ENCODE peak calls at places on chromosomes 6 and 20, in four cellular contexts. One of them, this sample, is unnamed.

GRCh38 chr20:40564997-40565680 is 123.9 kb downstream of the MAFB start:
- DNase-seq in upper lobe of left lung: no peak
- DNase-seq in suprapubic skin: no peak
- DNase-seq in transverse colon: no peak
- DNase-seq in this sample: no peak

GRCh38 chr6:166436195-166437139 is 53.7 kb upstream of the MPC1 start:
- DNase-seq in upper lobe of left lung: no peak
- DNase-seq in suprapubic skin: no peak
- DNase-seq in transverse colon: no peak
- DNase-seq in this sample: peak

GRCh38 chr6:149169761-149170359 is 147.7 kb upstream of the TAB2 start:
- DNase-seq in upper lobe of left lung: no peak
- DNase-seq in suprapubic skin: no peak
- DNase-seq in transverse colon: no peak
- DNase-seq in this sample: no peak

GRCh38 chr6:114024746-114025145 is 53.8 kb upstream of the HDAC2 start:
- DNase-seq in upper lobe of left lung: no peak
- DNase-seq in suprapubic skin: no peak
- DNase-seq in transverse colon: no peak
- DNase-seq in this sample: no peak

GRCh38 chr6:41963371-41963770 is 21.8 kb upstream of the CCND3 start:
- DNase-seq in upper lobe of left lung: peak
- DNase-seq in suprapubic skin: no peak
- DNase-seq in transverse colon: no peak
- DNase-seq in this sample: peak

GRCh38 chr20:62804021-62804631 is 509 bp upstream of the OGFR start:
- DNase-seq in upper lobe of left lung: no peak
- DNase-seq in suprapubic skin: no peak
- DNase-seq in transverse colon: no peak
- DNase-seq in this sample: no peak

GRCh38 chr6:83429857-83430605 is 820 bp downstream of the ME1 start:
- DNase-seq in upper lobe of left lung: peak
- DNase-seq in suprapubic skin: no peak
- DNase-seq in transverse colon: peak
- DNase-seq in this sample: no peak

GRCh38 chr6:134442073-134442472 is 124.2 kb upstream of the SGK1 start:
- DNase-seq in upper lobe of left lung: no peak
- DNase-seq in suprapubic skin: no peak
- DNase-seq in transverse colon: no peak
- DNase-seq in this sample: no peak

GRCh38 chr20:60206259-60206658 is 248.0 kb downstream of the CDH26 start:
- DNase-seq in upper lobe of left lung: no peak
- DNase-seq in suprapubic skin: no peak
- DNase-seq in transverse colon: no peak
- DNase-seq in this sample: no peak

GRCh38 chr6:166556871-166557322 is 29.6 kb downstream of the RAMACL start:
- DNase-seq in upper lobe of left lung: peak
- DNase-seq in suprapubic skin: peak
- DNase-seq in transverse colon: peak
- DNase-seq in this sample: peak

GRCh38 chr6:112196290-112196689 is 58.1 kb downstream of the LAMA4 start:
- DNase-seq in upper lobe of left lung: no peak
- DNase-seq in suprapubic skin: no peak
- DNase-seq in transverse colon: no peak
- DNase-seq in this sample: no peak

GRCh38 chr6:65649392-65649791 is 57.6 kb downstream of the EYS start:
- DNase-seq in upper lobe of left lung: no peak
- DNase-seq in suprapubic skin: no peak
- DNase-seq in transverse colon: no peak
- DNase-seq in this sample: no peak

GRCh38 chr20:49562341-49563014 is 5.5 kb downstream of the PTGIS start:
- DNase-seq in upper lobe of left lung: peak
- DNase-seq in suprapubic skin: peak
- DNase-seq in transverse colon: peak
- DNase-seq in this sample: peak

GRCh38 chr6:39714802-39715201 is 10.4 kb downstream of the KIF6 start:
- DNase-seq in upper lobe of left lung: no peak
- DNase-seq in suprapubic skin: no peak
- DNase-seq in transverse colon: no peak
- DNase-seq in this sample: no peak

GRCh38 chr6:114227944-114228343 is 114.9 kb downstream of the HS3ST5 start:
- DNase-seq in upper lobe of left lung: no peak
- DNase-seq in suprapubic skin: no peak
- DNase-seq in transverse colon: no peak
- DNase-seq in this sample: no peak

GRCh38 chr6:109271622-109272021 is 110.6 kb downstream of the CD164 start:
- DNase-seq in upper lobe of left lung: no peak
- DNase-seq in suprapubic skin: no peak
- DNase-seq in transverse colon: no peak
- DNase-seq in this sample: no peak

GRCh38 chr6:21885532-21886089 is 292.1 kb downstream of the SOX4 start:
- DNase-seq in upper lobe of left lung: no peak
- DNase-seq in suprapubic skin: no peak
- DNase-seq in transverse colon: no peak
- DNase-seq in this sample: peak

GRCh38 chr6:131949909-131950766 is 1.0 kb downstream of the CCN2 start:
- DNase-seq in upper lobe of left lung: peak
- DNase-seq in suprapubic skin: peak
- DNase-seq in transverse colon: peak
- DNase-seq in this sample: peak

GRCh38 chr20:16945619-16946018 is 197.5 kb downstream of the OTOR start:
- DNase-seq in upper lobe of left lung: no peak
- DNase-seq in suprapubic skin: no peak
- DNase-seq in transverse colon: no peak
- DNase-seq in this sample: no peak

GRCh38 chr6:1190361-1190760 is 121.5 kb upstream of the FOXQ1 start:
- DNase-seq in upper lobe of left lung: no peak
- DNase-seq in suprapubic skin: no peak
- DNase-seq in transverse colon: no peak
- DNase-seq in this sample: no peak

GRCh38 chr6:36224918-36225461 is 28.4 kb downstream of the BRPF3 start:
- DNase-seq in upper lobe of left lung: no peak
- DNase-seq in suprapubic skin: no peak
- DNase-seq in transverse colon: no peak
- DNase-seq in this sample: no peak

GRCh38 chr6:82006027-82006738 is 241.4 kb downstream of the IBTK start:
- DNase-seq in upper lobe of left lung: peak
- DNase-seq in suprapubic skin: no peak
- DNase-seq in transverse colon: peak
- DNase-seq in this sample: no peak

GRCh38 chr20:61744691-61745396 is 320.8 kb downstream of the TAF4 start:
- DNase-seq in upper lobe of left lung: no peak
- DNase-seq in suprapubic skin: no peak
- DNase-seq in transverse colon: no peak
- DNase-seq in this sample: no peak

GRCh38 chr20:61748376-61748775 is 317.3 kb downstream of the TAF4 start:
- DNase-seq in upper lobe of left lung: no peak
- DNase-seq in suprapubic skin: no peak
- DNase-seq in transverse colon: no peak
- DNase-seq in this sample: no peak

GRCh38 chr20:61745397-61746146 is 320.1 kb downstream of the TAF4 start:
- DNase-seq in upper lobe of left lung: no peak
- DNase-seq in suprapubic skin: no peak
- DNase-seq in transverse colon: no peak
- DNase-seq in this sample: no peak

GRCh38 chr20:61746781-61747180 is 318.9 kb downstream of the TAF4 start:
- DNase-seq in upper lobe of left lung: no peak
- DNase-seq in suprapubic skin: no peak
- DNase-seq in transverse colon: no peak
- DNase-seq in this sample: no peak

GRCh38 chr20:61746147-61746646 is 319.5 kb downstream of the TAF4 start:
- DNase-seq in upper lobe of left lung: no peak
- DNase-seq in suprapubic skin: no peak
- DNase-seq in transverse colon: no peak
- DNase-seq in this sample: no peak
- H3K4me3 ChIP-seq in upper lobe of left lung: no peak
- H3K4me3 ChIP-seq in suprapubic skin: no peak
- H3K4me3 ChIP-seq in transverse colon: no peak
- H3K4me3 ChIP-seq in this sample: no peak

GRCh38 chr6:31826793-31827285 is 699 bp upstream of the HSPA1B start:
- DNase-seq in upper lobe of left lung: peak
- DNase-seq in suprapubic skin: peak
- DNase-seq in transverse colon: peak
- DNase-seq in this sample: peak
- TF ChIP-seq POLR2A in upper lobe of left lung: peak
- TF ChIP-seq POLR2A in suprapubic skin: no peak
- TF ChIP-seq POLR2A in transverse colon: peak
- TF ChIP-seq POLR2A in this sample: no peak

DNA sequence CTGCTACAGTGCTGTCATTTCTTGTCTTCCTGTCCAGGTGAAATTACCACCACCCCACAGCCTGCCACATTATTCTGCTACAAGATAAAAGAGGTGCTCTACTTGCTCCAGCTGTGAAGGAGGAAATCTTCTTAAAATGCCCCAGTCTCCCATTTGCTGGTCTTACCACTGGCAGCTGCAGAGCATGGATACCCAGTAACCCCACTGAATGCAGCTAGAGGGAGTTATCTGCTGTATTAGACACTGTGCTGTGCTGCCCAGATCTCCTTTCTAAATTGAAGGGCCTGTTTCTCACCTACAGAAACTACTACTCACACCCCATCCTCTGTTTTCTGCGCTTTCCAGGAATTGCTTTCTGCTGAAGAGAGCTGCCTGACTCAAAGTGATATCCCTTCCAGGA is 517.8 kb downstream of the PKHD1 start:
- DNase-seq in upper lobe of left lung: no peak
- DNase-seq in suprapubic skin: no peak
- DNase-seq in transverse colon: no peak
- DNase-seq in this sample: no peak
- TF ChIP-seq CTCF in upper lobe of left lung: no peak
- TF ChIP-seq CTCF in suprapubic skin: no peak
- TF ChIP-seq CTCF in transverse colon: no peak
- TF ChIP-seq CTCF in this sample: no peak

GRCh38 chr20:53422039-53422438 is 171.6 kb downstream of the ZNF217 start:
- DNase-seq in upper lobe of left lung: no peak
- DNase-seq in suprapubic skin: no peak
- DNase-seq in transverse colon: no peak
- DNase-seq in this sample: no peak

GRCh38 chr20:53423587-53424146 is 170.0 kb downstream of the ZNF217 start:
- DNase-seq in upper lobe of left lung: no peak
- DNase-seq in suprapubic skin: no peak
- DNase-seq in transverse colon: no peak
- DNase-seq in this sample: no peak

GRCh38 chr20:53425930-53426329 is 167.7 kb downstream of the ZNF217 start:
- DNase-seq in upper lobe of left lung: no peak
- DNase-seq in suprapubic skin: no peak
- DNase-seq in transverse colon: no peak
- DNase-seq in this sample: no peak

GRCh38 chr20:53427951-53428350 is 165.7 kb downstream of the ZNF217 start:
- DNase-seq in upper lobe of left lung: no peak
- DNase-seq in suprapubic skin: no peak
- DNase-seq in transverse colon: no peak
- DNase-seq in this sample: no peak

GRCh38 chr20:53425481-53425880 is 168.2 kb downstream of the ZNF217 start:
- DNase-seq in upper lobe of left lung: no peak
- DNase-seq in suprapubic skin: no peak
- DNase-seq in transverse colon: no peak
- DNase-seq in this sample: no peak
- H3K4me3 ChIP-seq in upper lobe of left lung: no peak
- H3K4me3 ChIP-seq in suprapubic skin: no peak
- H3K4me3 ChIP-seq in transverse colon: no peak
- H3K4me3 ChIP-seq in this sample: no peak

GRCh38 chr20:61324906-61325305 is 72.8 kb downstream of the CDH4 start:
- DNase-seq in upper lobe of left lung: no peak
- DNase-seq in suprapubic skin: no peak
- DNase-seq in transverse colon: no peak
- DNase-seq in this sample: no peak
- TF ChIP-seq POLR2A in upper lobe of left lung: no peak
- TF ChIP-seq POLR2A in suprapubic skin: no peak
- TF ChIP-seq POLR2A in transverse colon: no peak
- TF ChIP-seq POLR2A in this sample: no peak

DNA sequence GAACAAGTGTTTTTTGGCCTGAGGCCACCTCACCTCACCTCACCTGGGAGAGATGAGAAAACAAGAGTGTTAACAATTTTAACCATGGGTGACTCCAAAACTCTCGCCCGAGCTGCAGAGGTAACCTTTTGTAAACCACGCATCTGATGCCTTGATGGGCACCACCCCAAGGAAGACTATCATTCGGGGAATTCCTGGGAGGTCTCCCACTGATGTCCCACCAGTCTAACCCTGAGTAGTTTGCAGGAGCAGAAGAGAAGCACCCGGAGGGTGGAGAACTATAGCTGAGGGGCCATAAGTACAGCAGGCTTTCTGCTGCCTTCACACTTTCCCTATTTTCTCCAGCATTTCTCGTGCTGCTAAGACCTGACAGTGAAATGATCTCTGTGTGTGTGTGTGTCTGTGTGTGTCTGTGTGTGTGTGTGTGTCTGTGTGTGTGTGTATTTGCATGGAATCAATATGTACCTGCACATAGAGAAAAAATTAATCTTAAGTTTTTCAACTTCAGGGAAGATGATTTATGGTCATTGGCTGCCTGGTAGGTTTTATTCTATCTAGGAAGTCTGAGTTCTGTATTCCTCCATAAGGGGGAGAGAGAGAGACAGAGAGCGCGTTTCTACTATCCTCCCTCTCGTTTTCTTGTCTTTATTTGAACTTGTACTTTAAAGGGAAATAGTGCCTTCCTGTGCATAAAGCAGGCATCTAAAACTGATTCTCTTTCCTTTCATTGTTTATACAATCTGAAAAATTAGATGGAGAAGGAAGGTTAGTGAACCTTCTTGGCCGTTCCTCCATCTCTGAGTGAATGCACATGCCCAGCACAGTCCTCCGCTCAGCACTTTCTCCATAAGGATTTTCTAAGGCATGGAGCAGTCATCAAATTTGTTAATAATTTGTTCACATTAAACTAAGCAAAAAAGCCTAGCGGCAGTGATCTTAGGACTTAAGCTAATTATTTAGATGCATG is 75.9 kb downstream of the CAP2 start:
- DNase-seq in upper lobe of left lung: no peak
- DNase-seq in suprapubic skin: no peak
- DNase-seq in transverse colon: no peak
- DNase-seq in this sample: peak
- TF ChIP-seq CTCF in upper lobe of left lung: no peak
- TF ChIP-seq CTCF in suprapubic skin: peak
- TF ChIP-seq CTCF in transverse colon: peak
- TF ChIP-seq CTCF in this sample: no peak

GRCh38 chr6:70524721-70525286 is 41.9 kb upstream of the SDHAF4 start:
- DNase-seq in upper lobe of left lung: no peak
- DNase-seq in suprapubic skin: no peak
- DNase-seq in transverse colon: no peak
- DNase-seq in this sample: no peak

GRCh38 chr6:70520575-70520974 is 46.2 kb upstream of the SDHAF4 start:
- DNase-seq in upper lobe of left lung: no peak
- DNase-seq in suprapubic skin: no peak
- DNase-seq in transverse colon: no peak
- DNase-seq in this sample: no peak
- H3K4me3 ChIP-seq in upper lobe of left lung: no peak
- H3K4me3 ChIP-seq in suprapubic skin: no peak
- H3K4me3 ChIP-seq in transverse colon: no peak
- H3K4me3 ChIP-seq in this sample: no peak

GRCh38 chr20:50958733-50959542 is at the start of gene MOCS3:
- DNase-seq in upper lobe of left lung: peak
- DNase-seq in suprapubic skin: peak
- DNase-seq in transverse colon: peak
- DNase-seq in this sample: peak
- TF ChIP-seq POLR2A in upper lobe of left lung: no peak
- TF ChIP-seq POLR2A in suprapubic skin: no peak
- TF ChIP-seq POLR2A in transverse colon: no peak
- TF ChIP-seq POLR2A in this sample: no peak

GRCh38 chr6:143529095-143529494 is 17.6 kb upstream of the FUCA2 start:
- DNase-seq in upper lobe of left lung: no peak
- DNase-seq in suprapubic skin: no peak
- DNase-seq in transverse colon: no peak
- DNase-seq in this sample: no peak
- TF ChIP-seq CTCF in upper lobe of left lung: no peak
- TF ChIP-seq CTCF in suprapubic skin: no peak
- TF ChIP-seq CTCF in transverse colon: no peak
- TF ChIP-seq CTCF in this sample: no peak